ENCODE peak calls at places on chromosomes 3 and 15, in nine cellular contexts. X is T-helper 1 cell; E is naive thymus-derived CD4-positive, alpha-beta T cell; Z is SK-N-SH; F is iPS DF 19.7; V is hypothalamus; L is NCI-H2029; N is GM04504; C is RPMI8226. Y is an unnamed sample.
A peak's percentile ranks its signal among the peaks of the same experiment; 100 is the strongest.

GRCh38 chr3:15585111-15585844 is 16.1 kb downstream of the HACL1 start:
- DNase-seq in X (no peak), E (no peak), N (no peak), L (no peak), F (no peak), C (no peak), V (no peak), Z (no peak), Y (no peak)

GRCh38 chr3:100198579-100199269 is 62.1 kb upstream of the TBC1D23 start:
- DNase-seq in E (no peak), F (no peak), V (no peak), X (no peak), N (no peak), L (no peak), Z (no peak), C (no peak), Y (no peak)

GRCh38 chr3:78647735-78648134 is 1120.1 kb downstream of the ROBO1 start:
- DNase-seq in X (no peak), F (no peak), C (no peak), Z (no peak), L (no peak), N (no peak), V (no peak), E (no peak), Y (no peak)

GRCh38 chr3:57755368-57756021 is 614 bp upstream of the SLMAP start:
- DNase-seq in L (peak; percentile 49), F (no peak), N (no peak), X (peak; percentile 51), Z (peak; percentile 73), C (peak; percentile 37), V (peak; percentile 54), E (peak; percentile 30), Y (no peak)

GRCh38 chr3:72432271-72432670 is 416.0 kb downstream of the SHQ1 start:
- DNase-seq in N (no peak), V (no peak), Z (no peak), X (no peak), E (no peak), F (no peak), C (no peak), L (no peak), Y (no peak)

GRCh38 chr3:197428117-197428761 is 127.5 kb downstream of the BDH1 start:
- DNase-seq in L (no peak), C (peak; percentile 55), X (peak; percentile 61), E (peak; percentile 16), F (no peak), Z (peak; percentile 54), N (peak; percentile 28), V (no peak), Y (no peak)

GRCh38 chr3:64166584-64167155 is 58.6 kb downstream of the PRICKLE2 start:
- DNase-seq in C (no peak), N (no peak), Z (peak; percentile 54), X (no peak), L (no peak), V (no peak), F (no peak), E (no peak), Y (no peak)

GRCh38 chr3:122857019-122857418 is 62.1 kb downstream of the SLC49A4 start:
- DNase-seq in F (no peak), L (no peak), V (no peak), N (peak; percentile 12), Z (no peak), E (no peak), X (no peak), C (no peak), Y (no peak)

GRCh38 chr3:42122261-42123011 is 31.3 kb downstream of the TRAK1 start:
- DNase-seq in X (no peak), F (no peak), L (no peak), N (no peak), E (no peak), V (no peak), Z (no peak), C (no peak), Y (no peak)

GRCh38 chr3:125033616-125034015 is 22.2 kb downstream of the HEG1 start:
- DNase-seq in Z (no peak), X (no peak), N (no peak), V (no peak), E (no peak), L (no peak), C (no peak), F (no peak), Y (no peak)

GRCh38 chr3:133294253-133294652 is 105.6 kb upstream of the BFSP2 start:
- DNase-seq in Z (no peak), X (no peak), N (no peak), F (no peak), L (no peak), E (no peak), V (no peak), C (no peak), Y (no peak)

GRCh38 chr3:175940243-175940642 is 1081.1 kb downstream of the NAALADL2 start:
- DNase-seq in V (no peak), Z (no peak), L (no peak), C (no peak), E (no peak), N (no peak), F (no peak), X (no peak), Y (no peak)

GRCh38 chr3:174159629-174160028 is 699.5 kb upstream of the NAALADL2 start:
- DNase-seq in N (no peak), F (no peak), C (no peak), E (no peak), X (no peak), Z (no peak), L (no peak), V (no peak), Y (no peak)

GRCh38 chr15:85504739-85505676 is 124.6 kb downstream of the AKAP13 start:
- DNase-seq in F (no peak), C (peak; percentile 57), Z (peak; percentile 24), L (no peak), E (peak; percentile 29), N (peak; percentile 45), V (no peak), X (peak; percentile 45), Y (no peak)

GRCh38 chr3:128801779-128802369 is 75.9 kb downstream of the RAB7A start:
- DNase-seq in V (no peak), X (peak; percentile 15), Z (no peak), L (no peak), F (no peak), N (no peak), C (no peak), E (no peak), Y (peak; percentile 31)

GRCh38 chr15:48946088-48946839 is 17.5 kb downstream of the SHC4 start:
- DNase-seq in N (no peak), E (no peak), Z (no peak), F (no peak), L (no peak), V (no peak), X (peak; percentile 18), C (no peak), Y (no peak)

GRCh38 chr3:184539801-184540440 is 21.7 kb upstream of the EPHB3 start:
- DNase-seq in Z (no peak), C (peak; percentile 45), X (no peak), E (no peak), F (no peak), L (no peak), V (no peak), N (no peak), Y (no peak)

GRCh38 chr3:141789281-141789680 is 26.1 kb downstream of the GRK7 start:
- DNase-seq in E (no peak), N (no peak), Z (no peak), V (no peak), L (no peak), C (no peak), F (peak; percentile 35), X (no peak), Y (no peak)

GRCh38 chr3:12822725-12823373 is 18.5 kb downstream of the RPL32 start:
- DNase-seq in E (no peak), V (no peak), N (no peak), F (no peak), X (no peak), C (peak; percentile 53), Z (no peak), L (no peak), Y (no peak)

GRCh38 chr3:152376351-152377183 is 107.8 kb downstream of the MBNL1 start:
- DNase-seq in E (no peak), L (no peak), F (no peak), X (no peak), N (no peak), C (peak; percentile 95), Z (no peak), V (no peak), Y (no peak)

GRCh38 chr15:41558400-41559238 is at the start of gene TYRO3:
- DNase-seq in F (no peak), Z (peak; percentile 93), V (peak; percentile 76), E (peak; percentile 66), X (peak; percentile 52), N (no peak), C (peak; percentile 65), L (no peak), Y (peak; percentile 87)

GRCh38 chr3:43155464-43156121 is 49.7 kb upstream of the POMGNT2 start:
- DNase-seq in F (peak; percentile 57), Z (no peak), E (no peak), C (peak; percentile 10), N (peak; percentile 71), V (peak; percentile 6), L (no peak), X (no peak), Y (peak; percentile 42)

GRCh38 chr3:159831466-159831865 is 157.2 kb upstream of the IL12A start:
- DNase-seq in L (no peak), N (no peak), E (no peak), C (no peak), Z (no peak), X (no peak), F (no peak), V (no peak), Y (no peak)

GRCh38 chr3:126485131-126485530 is 9.4 kb upstream of the ZXDC start:
- DNase-seq in L (no peak), X (no peak), E (no peak), C (peak; percentile 83), F (no peak), Z (no peak), V (no peak), N (no peak), Y (no peak)

GRCh38 chr3:58025824-58026579 is 17.8 kb downstream of the FLNB start:
- DNase-seq in F (no peak), X (no peak), V (no peak), Z (peak; percentile 49), L (peak; percentile 76), N (no peak), E (no peak), C (peak; percentile 51), Y (no peak)

GRCh38 chr3:156691920-156692319 is 17.5 kb downstream of the TIPARP start:
- DNase-seq in C (no peak), X (no peak), E (no peak), V (no peak), L (no peak), N (no peak), Z (no peak), F (no peak), Y (no peak)

GRCh38 chr15:75065467-75065850 is 42.1 kb downstream of the PPCDC start:
- DNase-seq in V (no peak), L (no peak), C (peak; percentile 82), F (no peak), Z (no peak), N (no peak), X (no peak), E (no peak), Y (no peak)

GRCh38 chr3:143672396-143673165 is 175.7 kb downstream of the SLC9A9 start:
- DNase-seq in N (no peak), X (no peak), E (no peak), Z (no peak), V (no peak), F (no peak), L (no peak), C (no peak), Y (no peak)

Y was measured in posterior cingulate gyrus.